ENCODE peak calls at places on chromosomes 13 and 19, in four cellular contexts. R is choroid plexus epithelial cell, Z is BJ, Y is cardiac fibroblast. B is an unnamed sample.

GRCh38 chr13:81142306-81142999 is 801.5 kb upstream of the SPRY2 start:
- DNase-seq in Y (no peak), Z (no peak), R (no peak), B (no peak)

GRCh38 chr19:34308381-34309367 is 54.3 kb downstream of the GARRE1 start:
- DNase-seq in Y (peak; percentile 88), R (no peak), Z (no peak), B (no peak)

GRCh38 chr13:29496241-29496712 is 99.2 kb downstream of the SLC7A1 start:
- DNase-seq in Y (peak; percentile 26), Z (no peak), R (no peak), B (no peak)

GRCh38 chr13:112971288-112971643 is 2.3 kb downstream of the MCF2L start:
- DNase-seq in Z (no peak), Y (no peak), R (no peak), B (no peak)

GRCh38 chr13:45718063-45718462 is 15.9 kb downstream of the CBY2 start:
- DNase-seq in R (peak; percentile 21), Z (no peak), Y (peak; percentile 19), B (peak; percentile 22)

GRCh38 chr13:29749401-29750177 is 100.8 kb downstream of the UBL3 start:
- DNase-seq in Z (no peak), R (peak; percentile 51), Y (no peak), B (peak; percentile 39)

GRCh38 chr19:43552198-43552450 is 19.1 kb downstream of the ZNF575 start:
- DNase-seq in R (no peak), Y (no peak), Z (no peak), B (no peak)

GRCh38 chr19:33024398-33024797 is 40.3 kb downstream of the RHPN2 start:
- DNase-seq in Z (no peak), Y (no peak), R (no peak), B (no peak)

GRCh38 chr13:113584205-113584869 is at the start of gene TFDP1:
- DNase-seq in R (peak; percentile 82), Z (peak; percentile 26), Y (peak; percentile 87), B (peak; percentile 68)

GRCh38 chr13:24221007-24221406 is 60.5 kb downstream of the SPATA13 start:
- DNase-seq in Y (no peak), R (no peak), Z (no peak), B (no peak)

GRCh38 chr13:43196171-43196611 is 172.8 kb downstream of the DNAJC15 start:
- DNase-seq in R (peak; percentile 30), Y (peak; percentile 60), Z (no peak), B (peak; percentile 45)

GRCh38 chr13:78317030-78317429 is 286.3 kb downstream of the POU4F1 start:
- DNase-seq in R (no peak), Z (no peak), Y (peak; percentile 14), B (peak; percentile 13)

GRCh38 chr13:77990973-77991372 is 72.3 kb upstream of the EDNRB start:
- DNase-seq in Z (no peak), R (peak; percentile 33), Y (no peak), B (no peak)

GRCh38 chr13:94382520-94382919 is 97.0 kb downstream of the DCT start:
- DNase-seq in R (no peak), Z (no peak), Y (no peak), B (no peak)

GRCh38 chr19:16893686-16893990 is 4.8 kb downstream of the F2RL3 start:
- DNase-seq in R (no peak), Z (no peak), Y (no peak), B (no peak)

DNA sequence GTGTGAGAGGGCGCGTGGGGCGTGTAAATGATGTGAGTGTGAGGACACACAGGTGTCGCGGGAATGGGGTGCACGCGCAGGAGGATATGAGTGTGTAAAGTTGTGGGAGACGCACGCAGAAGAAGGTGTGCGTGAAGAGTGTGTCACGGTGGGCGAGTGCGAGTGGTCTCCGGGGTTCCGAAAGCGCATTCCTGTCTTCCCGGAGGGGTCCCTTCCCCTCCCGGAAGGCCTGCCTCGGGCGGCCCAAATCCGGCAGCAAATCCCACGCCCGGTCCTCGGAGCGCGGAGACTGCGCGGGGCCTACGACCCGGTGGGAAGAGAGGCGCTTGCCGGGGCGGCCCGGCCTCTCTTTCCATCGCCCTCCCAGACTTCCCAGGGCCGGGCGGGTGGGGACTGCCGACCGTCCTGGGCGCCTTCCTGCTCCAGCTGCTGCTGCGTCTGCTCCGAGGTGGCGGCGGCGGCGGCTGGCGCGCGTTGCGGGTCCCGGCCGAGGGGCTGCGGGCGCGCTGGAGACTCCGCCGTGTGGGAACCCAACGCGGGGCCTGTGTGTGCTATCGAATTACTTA is 2.1 kb downstream of the ZIC5 start:
- DNase-seq in Z (no peak), R (no peak), Y (no peak), B (no peak)
- H3K4me3 ChIP-seq in Z (no peak overlapping the region), R (peak overlapping the region; percentile 69), Y (no peak overlapping the region), B (no peak overlapping the region)

DNA sequence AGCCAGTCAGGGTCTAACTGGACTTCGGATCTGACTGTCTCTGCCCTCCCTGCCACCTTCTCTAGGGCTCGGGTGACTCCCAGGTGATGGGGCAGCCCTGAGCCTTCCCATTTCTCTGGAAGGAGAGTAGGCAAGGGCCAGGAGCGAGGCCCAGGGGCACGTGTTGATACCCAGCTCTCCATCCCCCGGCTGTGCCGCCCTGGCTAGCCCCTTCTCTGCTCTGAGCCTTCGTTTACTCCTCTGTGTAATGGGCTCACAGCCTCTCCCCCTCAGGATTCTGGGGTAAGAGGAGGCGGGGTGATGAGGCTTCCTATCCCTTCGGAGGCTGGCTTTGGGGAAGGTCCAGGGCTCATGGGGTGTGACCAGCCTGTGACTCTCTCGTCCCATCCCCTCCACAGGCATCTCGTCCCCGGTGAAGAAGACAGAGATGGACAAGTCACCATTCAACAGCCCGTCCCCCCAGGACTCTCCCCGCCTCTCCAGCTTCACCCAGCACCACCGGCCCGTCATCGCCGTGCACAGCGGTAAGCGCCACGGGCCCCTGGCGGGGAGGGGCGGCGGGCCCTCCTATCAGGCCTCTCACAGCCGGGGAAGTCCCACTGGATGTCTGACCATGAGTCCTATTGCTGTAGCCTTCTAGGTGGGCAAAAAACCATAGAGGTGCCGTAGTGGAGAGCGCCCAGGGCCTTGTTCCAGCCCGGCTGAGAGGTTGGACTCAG is 31.6 kb downstream of the SMIM24 start:
- DNase-seq in R (no peak), Z (no peak), Y (no peak), B (no peak)
- H3K4me3 ChIP-seq in R (no peak overlapping the region), Z (no peak overlapping the region), Y (no peak overlapping the region), B (no peak overlapping the region)

DNA sequence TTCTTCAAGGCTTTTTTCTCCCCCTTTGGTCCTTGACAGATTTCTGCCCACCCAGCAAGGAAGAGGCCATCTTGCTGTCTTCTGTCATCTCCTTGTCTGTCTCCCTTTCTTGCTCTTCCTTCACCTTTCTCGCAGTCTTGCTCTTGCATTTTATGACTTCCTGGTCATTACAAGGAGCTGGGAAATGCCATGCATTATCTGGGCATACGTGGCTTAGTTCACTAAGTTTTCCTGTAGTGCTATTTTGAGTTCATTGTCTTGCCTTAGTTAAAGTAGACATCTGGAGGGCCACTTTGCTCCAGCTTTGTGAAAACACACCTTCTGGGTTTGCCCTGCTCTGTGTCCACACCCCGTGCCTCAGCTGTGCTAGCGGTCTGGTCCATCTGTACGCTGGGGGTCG is 59.3 kb downstream of the ARHGEF7 start:
- DNase-seq in Y (no peak), R (no peak), Z (no peak), B (no peak)
- H3K4me3 ChIP-seq in Y (no peak overlapping the region), R (no peak overlapping the region), Z (no peak overlapping the region), B (no peak overlapping the region)

GRCh38 chr19:4584670-4585460 is 25.4 kb upstream of the SEMA6B start:
- DNase-seq in Z (no peak), Y (no peak), R (no peak), B (no peak)
- H3K4me3 ChIP-seq in Z (peak overlapping the region; percentile 44), Y (peak overlapping the region; percentile 62), R (peak overlapping the region; percentile 53), B (peak overlapping the region; percentile 57)

GRCh38 chr19:44986389-44986788 is 14.9 kb upstream of the RELB start:
- DNase-seq in R (no peak), Y (no peak), Z (no peak), B (no peak)

GRCh38 chr19:44985445-44985844 is 15.8 kb upstream of the RELB start:
- DNase-seq in Z (no peak), R (no peak), Y (no peak), B (no peak)

GRCh38 chr19:44987148-44987675 is 14.1 kb upstream of the RELB start:
- DNase-seq in Y (no peak), Z (no peak), R (no peak), B (no peak)

GRCh38 chr19:44988896-44989563 is 12.2 kb upstream of the RELB start:
- DNase-seq in R (peak; percentile 78), Y (peak; percentile 76), Z (no peak), B (peak; percentile 64)

GRCh38 chr19:44984005-44984404 is 17.3 kb upstream of the RELB start:
- DNase-seq in R (no peak), Y (no peak), Z (no peak), B (no peak)
- H3K4me3 ChIP-seq in R (no peak overlapping the region), Y (no peak overlapping the region), Z (no peak overlapping the region), B (no peak overlapping the region)

GRCh38 chr19:12077375-12077774 is 12.8 kb downstream of the ZNF844 start:
- DNase-seq in Z (no peak), R (no peak), Y (no peak), B (no peak)

DNA sequence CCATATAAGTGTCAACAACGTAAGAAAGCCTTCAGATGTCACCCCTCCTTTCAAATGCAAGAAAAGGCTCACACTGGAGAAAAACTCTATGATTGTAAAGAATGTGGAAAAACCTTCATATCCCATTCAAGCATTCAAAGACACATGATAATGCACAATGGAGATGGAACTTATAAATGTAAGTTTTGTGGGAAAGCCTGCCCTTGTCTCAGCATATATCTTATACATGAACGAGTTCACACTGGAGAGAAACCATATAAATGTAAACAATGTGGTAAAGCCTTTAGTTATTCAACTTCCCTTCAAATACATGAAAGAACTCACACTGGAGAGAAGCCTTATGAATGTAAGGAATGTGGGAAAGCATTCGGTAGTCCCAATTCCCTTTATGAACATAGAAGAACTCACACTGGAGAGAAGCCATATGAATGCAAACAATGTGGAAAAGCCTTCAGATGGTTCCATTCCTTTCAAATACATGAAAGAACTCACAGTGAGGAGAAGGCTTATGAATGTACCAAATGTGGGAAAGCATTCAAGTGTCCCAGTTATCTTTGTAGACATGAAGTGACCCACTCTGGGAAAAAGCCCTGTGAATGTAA is 11.1 kb downstream of the ZNF844 start:
- DNase-seq in R (peak; percentile 23), Y (no peak), Z (no peak), B (no peak)
- H3K4me3 ChIP-seq in R (no peak overlapping the region), Y (no peak overlapping the region), Z (no peak overlapping the region), B (no peak overlapping the region)

GRCh38 chr19:5963855-5964254 is 14.1 kb downstream of the RANBP3 start:
- DNase-seq in R (no peak), Y (no peak), Z (no peak), B (no peak)
- H3K4me3 ChIP-seq in R (no peak overlapping the region), Y (no peak overlapping the region), Z (no peak overlapping the region), B (no peak overlapping the region)

DNA sequence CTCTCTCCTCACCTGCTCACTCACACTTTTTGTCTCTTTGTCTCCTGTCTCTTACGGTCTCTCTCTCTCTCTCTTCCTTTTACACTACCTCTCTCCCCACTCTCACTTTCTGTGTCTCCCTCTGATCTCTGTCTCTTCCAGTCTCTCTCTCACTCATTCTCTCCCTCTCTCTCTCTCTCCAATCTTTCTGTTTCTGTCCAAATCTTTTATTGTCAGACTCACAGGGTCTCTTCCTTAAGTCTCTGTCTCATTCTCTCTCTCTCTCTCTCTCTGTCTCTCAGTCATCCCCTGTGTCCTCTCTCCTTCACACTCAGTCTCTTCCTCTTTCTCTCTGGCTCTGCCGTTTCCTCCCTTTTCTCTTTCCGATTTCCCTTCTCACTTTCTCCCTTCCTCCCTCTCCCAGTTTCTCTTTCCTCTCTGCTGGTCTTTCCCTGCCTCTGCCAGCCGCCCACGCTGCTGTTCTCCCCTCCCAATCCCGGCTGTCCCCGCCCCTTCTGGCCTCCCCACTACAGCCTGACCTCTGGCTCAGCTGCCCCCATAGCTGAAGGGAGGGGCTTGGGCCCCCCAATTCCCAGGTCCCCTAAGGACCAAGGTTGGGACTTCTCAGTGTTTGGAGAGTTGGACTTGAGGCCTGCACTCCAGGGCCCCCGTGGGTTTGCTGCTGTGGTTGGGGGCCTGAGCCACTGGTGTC is at the start of gene PLEKHA4:
- DNase-seq in Y (peak; percentile 73), Z (no peak), R (peak; percentile 53), B (peak; percentile 57)
- H3K4me3 ChIP-seq in Y (peak within 1 kb of the TSS; percentile 54), Z (peak within 1 kb of the TSS; percentile 46), R (peak within 1 kb of the TSS; percentile 60), B (peak within 1 kb of the TSS; percentile 78)